ENCODE peak calls at places on chromosomes 4 and X, in five cellular contexts. One of them, this sample, is unnamed.

GRCh38 chr4:12120968-12121367 is 692.3 kb upstream of the HS3ST1 start:
- DNase-seq in glomerular endothelial cell: no peak
- DNase-seq in tibial nerve: no peak
- DNase-seq in stimulated activated CD4-positive, alpha-beta T cell treated with anti-CD3 and anti-CD28 coated beads, Interleukin-15, amount 100 ng/mL, for 1 hour: no peak
- DNase-seq in esophagus muscularis mucosa: no peak
- DNase-seq in this sample: no peak

GRCh38 chrX:7759832-7760231 is 83.1 kb upstream of the VCX start:
- DNase-seq in glomerular endothelial cell: no peak
- DNase-seq in tibial nerve: no peak
- DNase-seq in stimulated activated CD4-positive, alpha-beta T cell treated with anti-CD3 and anti-CD28 coated beads, Interleukin-15, amount 100 ng/mL, for 1 hour: no peak
- DNase-seq in esophagus muscularis mucosa: no peak
- DNase-seq in this sample: no peak

GRCh38 chrX:25052798-25053534 is 37.2 kb upstream of the ARX start:
- DNase-seq in glomerular endothelial cell: no peak
- DNase-seq in tibial nerve: no peak
- DNase-seq in stimulated activated CD4-positive, alpha-beta T cell treated with anti-CD3 and anti-CD28 coated beads, Interleukin-15, amount 100 ng/mL, for 1 hour: no peak
- DNase-seq in esophagus muscularis mucosa: no peak
- DNase-seq in this sample: no peak

GRCh38 chr4:139523076-139523475 is 32.9 kb downstream of the SETD7 start:
- DNase-seq in glomerular endothelial cell: no peak
- DNase-seq in tibial nerve: no peak
- DNase-seq in stimulated activated CD4-positive, alpha-beta T cell treated with anti-CD3 and anti-CD28 coated beads, Interleukin-15, amount 100 ng/mL, for 1 hour: no peak
- DNase-seq in esophagus muscularis mucosa: peak
- DNase-seq in this sample: no peak

GRCh38 chr4:134122903-134123302 is 78.7 kb downstream of the PABPC4L start:
- DNase-seq in glomerular endothelial cell: no peak
- DNase-seq in tibial nerve: no peak
- DNase-seq in stimulated activated CD4-positive, alpha-beta T cell treated with anti-CD3 and anti-CD28 coated beads, Interleukin-15, amount 100 ng/mL, for 1 hour: no peak
- DNase-seq in esophagus muscularis mucosa: no peak
- DNase-seq in this sample: no peak

GRCh38 chr4:151801547-151802516 is 41.0 kb upstream of the GATB start:
- DNase-seq in glomerular endothelial cell: peak
- DNase-seq in tibial nerve: peak
- DNase-seq in stimulated activated CD4-positive, alpha-beta T cell treated with anti-CD3 and anti-CD28 coated beads, Interleukin-15, amount 100 ng/mL, for 1 hour: peak
- DNase-seq in esophagus muscularis mucosa: no peak
- DNase-seq in this sample: peak

GRCh38 chr4:38884254-38884653 is 16.6 kb downstream of the FAM114A1 start:
- DNase-seq in glomerular endothelial cell: no peak
- DNase-seq in tibial nerve: no peak
- DNase-seq in stimulated activated CD4-positive, alpha-beta T cell treated with anti-CD3 and anti-CD28 coated beads, Interleukin-15, amount 100 ng/mL, for 1 hour: no peak
- DNase-seq in esophagus muscularis mucosa: no peak
- DNase-seq in this sample: no peak

GRCh38 chrX:4240541-4241194 is 527.2 kb upstream of the PRKX start:
- DNase-seq in glomerular endothelial cell: no peak
- DNase-seq in tibial nerve: no peak
- DNase-seq in stimulated activated CD4-positive, alpha-beta T cell treated with anti-CD3 and anti-CD28 coated beads, Interleukin-15, amount 100 ng/mL, for 1 hour: no peak
- DNase-seq in esophagus muscularis mucosa: no peak
- DNase-seq in this sample: no peak

GRCh38 chrX:24207826-24208225 is 58.3 kb downstream of the ZFX start:
- DNase-seq in glomerular endothelial cell: no peak
- DNase-seq in tibial nerve: no peak
- DNase-seq in stimulated activated CD4-positive, alpha-beta T cell treated with anti-CD3 and anti-CD28 coated beads, Interleukin-15, amount 100 ng/mL, for 1 hour: no peak
- DNase-seq in esophagus muscularis mucosa: no peak
- DNase-seq in this sample: no peak

GRCh38 chrX:112768563-112768962 is 72.1 kb downstream of the AMOT start:
- DNase-seq in glomerular endothelial cell: no peak
- DNase-seq in tibial nerve: no peak
- DNase-seq in stimulated activated CD4-positive, alpha-beta T cell treated with anti-CD3 and anti-CD28 coated beads, Interleukin-15, amount 100 ng/mL, for 1 hour: no peak
- DNase-seq in esophagus muscularis mucosa: no peak
- DNase-seq in this sample: no peak

This sample was measured in central memory CD8-positive, alpha-beta T cell.